ENCODE peak calls at places on chromosomes 1 and 21, in five cellular contexts. E is IMR-90, F is A549, K is GM12878, L is K562. J is an unnamed sample. For H3K4me1, the result is how much of the 10 kb centered on the place peaks cover.

GRCh38 chr1:244444854-244445253 is 6.9 kb downstream of the ADSS2 start:
- DNase-seq in E (no peak), F (no peak), K (no peak), L (no peak), J (no peak)

GRCh38 chr1:168803696-168804510 is 74.9 kb upstream of the DPT start:
- DNase-seq in L (no peak), E (no peak), F (no peak), K (no peak), J (no peak)

GRCh38 chr1:19045898-19046889 is 89.7 kb upstream of the IFFO2 start:
- DNase-seq in F (no peak), E (no peak), L (no peak), K (no peak), J (peak)

GRCh38 chr1:226827458-226827857 is 43.0 kb upstream of the PSEN2 start:
- DNase-seq in E (no peak), F (no peak), K (no peak), L (peak), J (no peak)

GRCh38 chr1:174743654-174744561 is 255.8 kb upstream of the CACYBP start:
- DNase-seq in K (no peak), L (peak), F (peak), E (peak), J (peak)

GRCh38 chr1:239954836-239955235 is 136.8 kb upstream of the FMN2 start:
- DNase-seq in K (no peak), L (no peak), E (no peak), F (no peak), J (no peak)

GRCh38 chr1:160206421-160207117 is 1.4 kb downstream of the PEA15 start:
- DNase-seq in E (peak), K (no peak), L (no peak), F (peak), J (peak)

GRCh38 chr1:95948023-95948422 is 714.0 kb downstream of the RWDD3 start:
- DNase-seq in E (no peak), L (no peak), K (no peak), F (no peak), J (no peak)

GRCh38 chr21:14273736-14274538 is 58.0 kb downstream of the RBM11 start:
- DNase-seq in K (no peak), F (no peak), E (no peak), L (peak), J (no peak)

GRCh38 chr1:25204797-25205441 is 27.4 kb downstream of the SYF2 start:
- DNase-seq in L (peak), E (peak), F (peak), K (no peak), J (peak)

GRCh38 chr1:43557744-43558245 is 27.1 kb downstream of the PTPRF start:
- DNase-seq in E (no peak), K (no peak), F (no peak), L (peak), J (peak)

GRCh38 chr1:55050283-55050682 is 10.9 kb downstream of the PCSK9 start:
- DNase-seq in F (no peak), K (no peak), L (no peak), E (peak), J (no peak)

GRCh38 chr1:226763741-226764264 is 24.7 kb upstream of the ITPKB start:
- DNase-seq in E (peak), K (no peak), L (no peak), F (peak), J (peak)

GRCh38 chr1:1893997-1894353 is 3.1 kb upstream of the GNB1 start:
- DNase-seq in E (no peak), F (no peak), L (no peak), K (no peak), J (no peak)

GRCh38 chr1:60897003-60897402 is 185.4 kb upstream of the NFIA start:
- DNase-seq in L (no peak), F (no peak), E (no peak), K (no peak), J (no peak)

GRCh38 chr1:106278706-106279105 is 777.8 kb upstream of the PRMT6 start:
- DNase-seq in K (no peak), F (no peak), E (no peak), L (no peak), J (no peak)

GRCh38 chr1:1599030-1599916 is 662 bp downstream of the FNDC10 start:
- DNase-seq in K (no peak), E (peak), F (no peak), L (peak), J (peak)

GRCh38 chr1:38581396-38581795 is 278.2 kb downstream of the RRAGC start:
- DNase-seq in F (no peak), K (no peak), L (no peak), E (no peak), J (no peak)

GRCh38 chr1:214123061-214123784 is 135.4 kb downstream of the PROX1 start:
- DNase-seq in E (peak), L (peak), F (peak), K (no peak), J (peak)

GRCh38 chr1:161185282-161185682 is 8.0 kb upstream of the B4GALT3 start:
- DNase-seq in L (no peak), K (peak), F (no peak), E (peak), J (peak)

GRCh38 chr1:76591963-76592362 is 275.3 kb upstream of the ST6GALNAC5 start:
- DNase-seq in F (no peak), K (no peak), E (no peak), L (no peak), J (no peak)

GRCh38 chr1:36484099-36484498 is 1.4 kb upstream of the CSF3R start:
- DNase-seq in F (no peak), K (no peak), L (no peak), E (no peak), J (no peak)

GRCh38 chr1:230548997-230549396 is 93.3 kb upstream of the COG2 start:
- DNase-seq in L (no peak), K (no peak), E (no peak), F (no peak), J (no peak)

GRCh38 chr1:40898434-40898900 is 36.3 kb upstream of the CITED4 start:
- DNase-seq in E (peak), L (no peak), K (peak), F (no peak), J (no peak)

GRCh38 chr1:244304156-244304555 is 147.6 kb downstream of the ADSS2 start:
- DNase-seq in F (no peak), E (no peak), L (no peak), K (no peak), J (no peak)

GRCh38 chr1:218164930-218165686 is 120.0 kb upstream of the RRP15 start:
- DNase-seq in K (no peak), L (no peak), F (peak), E (no peak), J (peak)

GRCh38 chr1:199646761-199647160 is 380.7 kb upstream of the NR5A2 start:
- DNase-seq in F (no peak), K (no peak), E (no peak), L (no peak), J (peak)

GRCh38 chr1:48947761-48948537 is 171.3 kb upstream of the BEND5 start:
- DNase-seq in L (no peak), K (no peak), E (no peak), F (no peak), J (peak)
- TF ChIP-seq RCOR1 in L (no peak), K (no peak), E (no peak), F (no peak), J (no peak)

GRCh38 chr1:46153732-46154131 is 21.2 kb upstream of the TSPAN1 start:
- DNase-seq in K (no peak), L (no peak), E (no peak), F (no peak), J (no peak)
- H3K4me1 ChIP-seq in K (under half), L (under half), E (under half), F (under half), J (under half)

DNA sequence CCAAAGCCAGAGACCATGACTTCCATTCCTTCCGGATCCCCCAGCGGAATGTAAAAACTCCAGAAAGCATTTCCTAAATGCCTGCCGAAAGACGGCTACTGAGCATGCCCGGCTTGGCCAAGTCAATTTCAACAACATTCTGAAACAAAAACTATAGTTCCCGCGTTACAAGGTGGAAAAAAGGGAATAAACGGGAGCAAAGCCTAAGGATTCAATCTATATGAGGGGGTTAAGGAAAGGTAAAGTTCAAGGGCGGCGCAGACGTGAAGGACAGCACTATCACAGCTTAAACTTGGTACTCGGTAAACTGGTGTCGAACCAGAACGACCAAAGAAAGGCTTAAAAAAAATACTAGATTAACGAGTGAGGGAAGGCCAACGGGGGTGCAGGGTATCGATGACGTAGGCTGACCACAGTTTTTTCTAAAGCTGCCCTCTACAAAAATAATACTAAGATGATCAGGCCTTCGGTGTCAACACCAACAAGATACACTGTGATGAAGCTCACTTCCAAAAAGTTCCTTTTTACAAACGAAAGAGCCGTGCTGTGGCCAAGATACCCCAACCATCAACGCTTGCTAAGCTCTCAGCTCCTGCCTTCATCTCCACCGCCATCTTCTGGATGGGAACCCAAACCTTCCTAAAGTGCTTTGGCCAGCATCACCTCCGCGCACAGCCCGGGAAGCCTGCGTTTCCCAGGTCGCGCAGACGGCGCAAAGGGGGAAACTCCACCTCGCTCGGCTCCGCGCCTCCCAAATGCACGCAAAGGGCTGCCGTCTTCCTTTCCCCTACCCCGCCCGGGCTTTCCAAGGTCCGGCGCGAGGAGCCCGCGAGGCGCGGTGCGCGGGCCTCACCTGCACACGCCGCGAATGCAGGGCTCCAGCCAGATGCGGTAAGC is 730 bp downstream of the USP48 start:
- DNase-seq in F (peak), E (peak), K (peak), L (peak), J (peak)
- TF ChIP-seq RCOR1 in F (no peak), E (no peak), K (no peak), L (no peak), J (no peak)

GRCh38 chr1:46612937-46613660 is 3.5 kb downstream of the MOB3C start:
- DNase-seq in L (no peak), E (no peak), F (no peak), K (no peak), J (no peak)
- H3K4me1 ChIP-seq in L (under half), E (under half), F (under half), K (under half), J (under half)

GRCh38 chr1:154969741-154970452 is 650 bp downstream of the SHC1 start:
- DNase-seq in F (no peak), E (no peak), K (no peak), L (no peak), J (no peak)

GRCh38 chr1:154967331-154967950 is 3.1 kb downstream of the SHC1 start:
- DNase-seq in L (no peak), E (no peak), K (no peak), F (no peak), J (no peak)

GRCh38 chr1:154970631-154971340 is at the start of gene SHC1:
- DNase-seq in K (no peak), F (peak), E (peak), L (peak), J (peak)

GRCh38 chr1:154968731-154969130 is 1.8 kb downstream of the SHC1 start:
- DNase-seq in K (no peak), F (no peak), L (no peak), E (no peak), J (peak)

GRCh38 chr1:154969246-154969645 is 1.3 kb downstream of the SHC1 start:
- DNase-seq in L (no peak), F (no peak), E (no peak), K (no peak), J (no peak)
- TF ChIP-seq RCOR1 in L (no peak), F (no peak), E (no peak), K (no peak), J (no peak)

DNA sequence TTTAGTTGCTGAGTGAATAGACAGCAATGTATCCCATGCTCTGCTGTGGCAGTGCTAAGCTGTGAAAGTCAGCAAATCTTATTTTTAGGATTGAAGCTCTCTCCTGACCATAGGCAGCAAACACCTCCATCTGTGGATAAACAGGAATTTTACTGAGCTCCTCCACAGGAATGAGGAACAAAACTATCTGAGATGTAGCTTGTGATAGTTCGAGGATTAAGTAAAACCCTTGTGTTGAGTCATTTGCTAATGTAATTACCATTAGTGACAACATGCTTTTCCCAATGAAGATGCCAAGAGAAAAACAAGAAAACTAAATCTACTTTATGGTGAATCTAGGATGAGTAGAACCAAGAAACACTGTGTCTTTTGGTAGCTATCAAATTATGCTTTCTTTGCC is 122.7 kb downstream of the CLEC20A start:
- DNase-seq in F (no peak), K (no peak), L (no peak), E (no peak), J (no peak)
- H3K4me1 ChIP-seq in F (under half), K (under half), L (under half), E (under half), J (under half)

GRCh38 chr1:145977486-145978476 is 13.3 kb downstream of the POLR3GL start:
- DNase-seq in E (peak), K (no peak), L (peak), F (peak), J (peak)

GRCh38 chr1:145981299-145981600 is 15.1 kb downstream of the TXNIP start:
- DNase-seq in L (no peak), K (no peak), F (no peak), E (no peak), J (no peak)

GRCh38 chr1:145978860-145979745 is 14.6 kb downstream of the POLR3GL start:
- DNase-seq in K (peak), F (no peak), E (peak), L (peak), J (peak)

GRCh38 chr1:145978477-145978859 is 14.0 kb downstream of the POLR3GL start:
- DNase-seq in K (no peak), F (no peak), L (no peak), E (no peak), J (no peak)

DNA sequence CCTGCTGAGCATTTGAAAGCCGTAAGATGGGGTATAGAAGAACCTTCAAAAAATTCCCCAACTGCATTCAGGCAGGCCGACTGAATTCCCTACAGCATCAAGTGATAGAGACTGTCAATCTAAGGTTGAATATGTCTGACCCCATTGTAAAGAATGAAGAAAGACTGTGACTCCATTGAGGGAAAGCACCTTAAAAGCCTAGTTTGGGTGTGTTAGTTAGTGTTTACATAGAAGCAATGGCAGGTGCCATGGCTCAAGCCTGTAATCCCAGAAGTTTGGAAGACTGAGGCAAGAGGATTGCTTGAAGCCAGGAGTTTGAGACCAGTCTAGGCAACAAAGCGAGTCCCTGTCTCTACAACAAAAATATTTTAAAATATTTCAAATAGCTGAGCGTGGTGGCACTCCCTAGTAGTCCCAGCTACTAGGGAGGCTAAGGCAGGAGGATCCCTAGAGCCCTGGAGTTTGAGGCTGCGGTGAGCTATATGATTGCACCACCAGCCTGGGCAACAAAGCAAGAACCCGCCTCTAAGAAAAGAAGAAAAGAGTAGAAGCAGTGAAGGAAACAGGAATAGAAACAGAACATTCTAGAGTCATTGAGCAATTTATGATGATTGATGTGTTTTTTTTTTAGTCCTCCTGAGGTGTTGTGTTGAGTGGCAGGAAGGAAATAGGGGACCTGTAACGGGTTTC is 15.4 kb downstream of the POLR3GL start:
- DNase-seq in K (peak), E (no peak), F (no peak), L (no peak), J (no peak)
- TF ChIP-seq RCOR1 in K (no peak), E (no peak), F (no peak), L (no peak), J (no peak)

DNA sequence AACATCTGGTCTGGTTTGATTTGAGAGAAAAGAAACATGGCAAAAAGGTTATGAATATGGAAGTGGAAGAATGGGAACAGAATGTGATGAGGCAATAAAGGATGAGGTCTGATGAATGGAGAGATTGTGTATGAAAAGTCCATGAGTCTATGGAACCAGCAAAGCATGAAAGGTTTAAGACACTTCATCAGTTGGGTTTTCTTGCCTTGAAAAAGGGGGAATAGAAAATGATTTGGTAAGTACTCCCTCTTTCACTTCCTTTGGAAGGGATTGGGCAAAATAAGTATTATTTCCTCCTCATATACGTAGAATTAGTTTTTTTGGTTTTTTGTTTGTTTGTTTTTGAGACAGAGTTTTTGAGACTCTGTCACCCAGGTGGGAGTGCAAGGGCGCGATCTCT is 155.8 kb downstream of the TRIM33 start:
- DNase-seq in E (no peak), F (no peak), K (no peak), L (no peak), J (no peak)
- H3K4me1 ChIP-seq in E (under half), F (under half), K (under half), L (under half), J (under half)